ENCODE peak calls at places on chromosomes 2 and 18, in four cellular contexts. X, S, W and A are unnamed samples.

GRCh38 chr2:129645335-129645734 is 334.1 kb upstream of the RAB6C start:
- DNase-seq in W (no peak), S (no peak), X (no peak), A (no peak)

GRCh38 chr2:234368861-234369261 is 128.0 kb downstream of the ARL4C start:
- DNase-seq in S (no peak), X (no peak), W (no peak), A (no peak)

GRCh38 chr2:98464772-98465310 is 20.2 kb downstream of the INPP4A start:
- DNase-seq in W (peak; percentile 35), X (no peak), S (no peak), A (no peak)

GRCh38 chr2:143026411-143027054 is 102.7 kb upstream of the ARHGAP15 start:
- DNase-seq in W (no peak), X (peak; percentile 61), S (no peak), A (no peak)

GRCh38 chr2:219398721-219399333 is 11.1 kb upstream of the DNPEP start:
- DNase-seq in S (peak; percentile 38), X (no peak), W (no peak), A (no peak)

GRCh38 chr2:127577503-127577902 is 42.0 kb downstream of the MYO7B start:
- DNase-seq in W (no peak), S (no peak), X (no peak), A (no peak)

GRCh38 chr18:22279741-22280452 is 110.5 kb downstream of the GATA6 start:
- DNase-seq in S (no peak), W (no peak), X (no peak), A (no peak)

GRCh38 chr2:114543106-114543806 is 100.8 kb downstream of the DPP10 start:
- DNase-seq in W (peak; percentile 6), X (no peak), S (peak; percentile 68), A (no peak)

GRCh38 chr18:5628512-5629255 is 84.9 kb upstream of the EPB41L3 start:
- DNase-seq in W (no peak), S (no peak), X (peak; percentile 69), A (peak; percentile 53)

GRCh38 chr18:23822590-23823385 is 133.5 kb downstream of the LAMA3 start:
- DNase-seq in S (no peak), X (no peak), W (no peak), A (no peak)

GRCh38 chr18:59902180-59902992 is 2.6 kb downstream of the PMAIP1 start:
- DNase-seq in S (no peak), X (no peak), W (no peak), A (no peak)

GRCh38 chr2:19857806-19858205 is 44.0 kb downstream of the TTC32 start:
- DNase-seq in W (peak; percentile 15), S (no peak), X (no peak), A (no peak)

GRCh38 chr18:26119246-26119645 is 14.4 kb upstream of the PSMA8 start:
- DNase-seq in S (no peak), X (no peak), W (no peak), A (no peak)

GRCh38 chr2:207390302-207391095 is 139.3 kb upstream of the CREB1 start:
- DNase-seq in W (no peak), S (no peak), X (no peak), A (no peak)

GRCh38 chr2:207385903-207386302 is 143.9 kb upstream of the CREB1 start:
- DNase-seq in W (no peak), X (no peak), S (no peak), A (no peak)

GRCh38 chr2:207385076-207385475 is 144.7 kb upstream of the CREB1 start:
- DNase-seq in S (no peak), W (no peak), X (no peak), A (no peak)

DNA sequence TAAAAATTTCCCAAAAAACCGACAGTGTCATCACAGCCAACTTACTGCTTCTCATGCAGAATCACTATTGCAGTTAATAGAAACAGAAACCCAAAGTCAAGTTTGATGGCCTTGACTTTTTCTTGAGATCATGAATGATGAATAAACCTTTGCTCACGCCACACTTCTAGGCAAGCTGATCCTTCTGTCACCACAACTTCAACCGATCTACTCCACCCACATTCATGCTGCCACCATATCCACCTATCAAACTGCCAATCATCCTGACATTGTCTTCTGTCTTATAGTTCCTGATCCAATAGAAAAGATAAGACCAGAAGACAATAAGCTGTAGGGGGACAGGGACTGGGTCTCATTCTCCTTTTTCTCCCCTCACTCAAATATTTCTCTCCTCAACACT is 142.6 kb upstream of the CREB1 start:
- DNase-seq in S (no peak), X (no peak), W (no peak), A (no peak)
- H2AFZ ChIP-seq in S (no peak overlapping the region), X (no peak overlapping the region), W (no peak overlapping the region), A (no peak overlapping the region)

DNA sequence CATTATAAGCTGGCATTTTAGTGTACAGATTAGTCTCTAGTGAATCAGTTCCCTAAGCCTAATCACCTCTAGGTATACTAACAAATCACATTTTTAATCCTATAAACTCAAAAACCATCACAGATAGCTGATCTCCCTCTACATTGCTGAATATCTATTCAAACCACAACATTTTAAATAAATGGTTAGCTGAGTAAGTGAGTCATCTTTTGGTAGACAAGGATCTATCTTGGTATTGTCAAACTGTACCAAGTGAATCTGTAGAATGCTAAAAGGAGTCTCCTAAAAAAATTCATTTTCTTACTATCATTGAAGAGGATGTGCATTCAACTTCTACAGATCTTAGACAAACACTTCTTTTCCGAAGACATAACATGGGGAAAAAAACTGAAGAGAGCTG is 40.7 kb downstream of the INO80D start:
- DNase-seq in X (no peak), W (no peak), S (no peak), A (no peak)
- TF ChIP-seq CHD2 in X (no peak), W (no peak), S (no peak), A (no peak)

DNA sequence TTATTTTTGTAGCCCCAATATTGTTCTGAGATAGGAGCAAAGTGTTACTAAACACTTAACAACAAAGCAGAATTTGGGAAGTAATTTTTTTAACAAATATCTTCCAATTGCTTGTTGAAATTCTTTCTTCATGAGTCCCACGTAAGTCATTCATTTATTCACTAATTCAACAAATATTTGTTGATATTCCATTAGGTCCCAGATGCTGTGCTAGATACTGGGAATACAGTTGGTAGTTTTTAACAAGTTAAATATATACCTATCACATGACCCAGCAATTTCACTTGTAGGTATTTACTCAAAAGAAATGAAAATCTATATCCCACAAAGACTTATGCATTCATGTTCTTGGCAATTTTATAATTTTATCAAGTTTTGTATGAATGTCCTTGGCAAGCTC is 7.0 kb upstream of the BBS5 start:
- DNase-seq in X (no peak), W (no peak), S (no peak), A (no peak)
- H2AFZ ChIP-seq in X (no peak overlapping the region), W (no peak overlapping the region), S (no peak overlapping the region), A (no peak overlapping the region)

DNA sequence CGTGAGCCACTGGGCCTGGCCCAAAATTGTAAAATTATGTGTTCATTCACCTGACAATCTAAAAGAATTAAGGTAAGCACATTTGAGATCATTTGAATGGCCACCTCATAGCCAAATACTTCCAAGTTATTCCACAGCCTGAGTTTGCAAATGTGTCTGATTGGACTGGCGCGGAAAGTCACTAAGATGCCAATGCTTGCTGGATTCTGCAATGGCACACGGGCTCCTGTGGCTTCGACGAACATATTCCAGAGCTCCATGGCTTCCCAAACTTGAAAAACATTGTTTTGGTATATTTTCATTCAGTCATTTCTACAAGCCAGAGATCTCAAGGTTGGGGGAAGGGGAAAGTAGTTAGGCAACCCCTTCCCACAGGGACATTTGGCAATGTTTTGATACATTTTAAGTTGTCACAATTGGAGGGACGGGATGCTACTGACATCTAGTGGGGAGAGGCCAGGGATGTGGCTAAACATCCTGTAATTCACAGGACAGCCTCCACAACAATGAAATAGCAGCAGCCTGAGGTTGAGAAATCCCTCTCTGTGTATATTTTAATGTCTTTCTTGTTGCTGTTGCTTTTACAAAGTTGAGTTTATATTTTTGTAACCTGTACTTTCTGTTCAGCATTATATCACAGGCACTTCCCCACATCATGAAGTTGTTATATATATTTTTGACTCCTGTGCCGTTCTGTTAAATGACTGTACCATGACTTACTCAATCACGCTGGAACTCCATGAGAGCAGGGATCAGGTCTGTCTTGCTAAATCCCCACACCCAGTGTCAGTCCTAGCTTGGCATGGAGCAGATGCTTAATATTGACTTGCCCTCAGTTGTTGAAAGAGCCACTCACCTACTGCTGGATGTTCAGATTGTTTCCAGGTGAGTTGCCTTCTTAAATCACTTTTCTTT is 56.9 kb downstream of the COL4A4 start:
- DNase-seq in X (peak; percentile 65), W (peak; percentile 54), S (peak; percentile 73), A (peak; percentile 45)
- TF ChIP-seq CHD2 in X (no peak), W (no peak), S (no peak), A (no peak)

DNA sequence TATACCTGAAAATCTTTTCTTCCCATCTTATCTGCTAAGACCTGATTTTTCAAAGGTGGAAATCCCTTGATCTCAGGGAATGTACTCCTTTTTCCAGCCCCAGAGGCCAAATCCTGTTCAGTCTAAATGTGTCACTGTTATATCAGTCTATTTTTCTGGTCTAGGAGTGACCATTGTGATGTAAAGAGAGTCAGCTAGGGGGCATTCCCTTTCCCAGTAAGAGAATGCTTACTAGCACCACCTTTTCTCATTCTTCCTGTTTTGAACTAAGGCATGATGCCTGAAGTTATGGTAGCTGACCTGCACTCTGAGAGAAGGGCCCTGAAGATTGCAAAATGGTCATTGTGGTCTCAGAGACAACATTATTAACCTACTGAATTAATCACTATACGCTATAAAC is 124.1 kb upstream of the XIRP2 start:
- DNase-seq in S (no peak), W (no peak), X (no peak), A (no peak)
- H2AFZ ChIP-seq in S (no peak overlapping the region), W (no peak overlapping the region), X (peak overlapping the region; percentile 33), A (no peak overlapping the region)

GRCh38 chr2:121648611-121649401 is 456 bp downstream of the CLASP1 start:
- DNase-seq in X (peak; percentile 79), W (peak; percentile 62), S (peak; percentile 42), A (peak; percentile 85)

GRCh38 chr2:121649652-121650553 is 641 bp upstream of the CLASP1 start:
- DNase-seq in S (peak; percentile 93), X (peak; percentile 84), W (peak; percentile 93), A (peak; percentile 76)

GRCh38 chr2:121649402-121649651 is at the start of gene CLASP1:
- DNase-seq in S (peak; percentile 98), X (peak; percentile 91), W (peak; percentile 98), A (peak; percentile 94)

GRCh38 chr2:121647396-121647795 is 1.9 kb downstream of the CLASP1 start:
- DNase-seq in S (no peak), X (no peak), W (no peak), A (no peak)

DNA sequence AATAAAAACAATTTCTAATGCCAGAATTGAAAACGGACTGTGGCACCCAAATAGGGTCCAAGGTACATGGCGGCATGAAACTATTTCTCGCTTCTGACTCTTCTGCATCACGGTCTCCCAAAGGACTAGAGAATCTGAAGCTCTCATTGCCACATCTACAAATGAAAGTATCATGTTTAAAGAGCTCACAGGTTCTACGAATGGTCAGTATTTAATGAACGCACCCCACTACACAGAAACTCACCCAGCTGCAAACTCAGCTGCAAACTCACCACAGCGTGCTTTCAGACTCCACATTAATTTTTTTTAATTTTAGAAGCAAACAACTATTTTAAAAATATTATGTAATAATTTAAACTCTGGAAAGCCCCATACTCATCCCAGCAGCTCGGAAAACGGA is 1.1 kb downstream of the CLASP1 start:
- DNase-seq in S (peak; percentile 39), X (no peak), W (no peak), A (no peak)
- TF ChIP-seq CHD2 in S (no peak), X (no peak), W (no peak), A (no peak)

GRCh38 chr2:10911291-10912075 is at the start of gene KCNF1:
- DNase-seq in X (no peak), S (peak; percentile 68), W (no peak), A (peak; percentile 90)

GRCh38 chr2:10910625-10911024 is 1.1 kb upstream of the KCNF1 start:
- DNase-seq in W (no peak), S (no peak), X (no peak), A (no peak)

GRCh38 chr2:10912796-10913445 is 1.2 kb downstream of the KCNF1 start:
- DNase-seq in S (no peak), W (no peak), X (no peak), A (no peak)

GRCh38 chr2:10913501-10914271 is 2.0 kb downstream of the KCNF1 start:
- DNase-seq in S (no peak), W (no peak), X (no peak), A (no peak)

GRCh38 chr2:10912076-10912731 is 470 bp downstream of the KCNF1 start:
- DNase-seq in W (no peak), S (no peak), X (no peak), A (peak; percentile 86)
- H2AFZ ChIP-seq in W (no peak overlapping the region), S (no peak overlapping the region), X (no peak overlapping the region), A (peak overlapping the region; percentile 78)